ENCODE peak calls at places on chromosomes 6 and 20, in seven cellular contexts. S is Panc1, Y is astrocyte, P is neural progenitor cell, I is SK-N-MC, E is uterus, F is adrenal gland. A is an unnamed sample. For H3K36me3, the result is how much of the 10 kb centered on the place peaks cover.

GRCh38 chr6:22642254-22642653 is 72.9 kb downstream of the HDGFL1 start:
- DNase-seq in E (no peak), I (no peak), F (no peak), S (no peak), P (no peak), Y (peak), A (no peak)

GRCh38 chr6:46491201-46491788 is at the start of gene RCAN2:
- DNase-seq in P (peak), I (no peak), F (peak), Y (no peak), S (no peak), E (peak), A (peak)

GRCh38 chr20:34558320-34559202 is at the start of gene MAP1LC3A:
- DNase-seq in Y (peak), E (peak), I (no peak), F (peak), P (peak), S (peak), A (peak)

GRCh38 chr6:97427648-97428047 is 144.6 kb upstream of the MMS22L start:
- DNase-seq in I (no peak), F (no peak), P (no peak), E (no peak), S (no peak), Y (no peak), A (no peak)

GRCh38 chr6:170209354-170210025 is 81.4 kb downstream of the DLL1 start:
- DNase-seq in P (no peak), Y (no peak), E (peak), S (no peak), I (no peak), F (no peak), A (no peak)

GRCh38 chr6:121627761-121628160 is 192.3 kb downstream of the GJA1 start:
- DNase-seq in E (no peak), S (no peak), P (peak), I (no peak), Y (no peak), F (peak), A (no peak)

GRCh38 chr6:154942770-154943169 is 52.3 kb upstream of the TIAM2 start:
- DNase-seq in Y (no peak), F (no peak), S (no peak), I (no peak), P (no peak), E (no peak), A (no peak)

GRCh38 chr6:99334526-99335127 is 14.8 kb downstream of the FAXC start:
- DNase-seq in P (peak), S (peak), I (no peak), Y (peak), E (no peak), F (peak), A (peak)

GRCh38 chr20:32325706-32326506 is 32.2 kb upstream of the ASXL1 start:
- DNase-seq in P (no peak), E (no peak), Y (peak), S (peak), F (no peak), I (no peak), A (peak)

GRCh38 chr20:57794600-57795346 is 85.0 kb upstream of the PMEPA1 start:
- DNase-seq in F (no peak), E (no peak), P (no peak), I (no peak), Y (peak), S (no peak), A (no peak)

GRCh38 chr6:4780360-4780812 is 4.2 kb downstream of the CDYL start:
- DNase-seq in P (no peak), F (no peak), I (no peak), E (peak), S (no peak), Y (peak), A (no peak)

GRCh38 chr6:4446982-4447381 is 311.6 kb upstream of the ECI2 start:
- DNase-seq in Y (peak), E (no peak), P (no peak), S (no peak), I (no peak), F (no peak), A (peak)

GRCh38 chr6:163711615-163712568 is 297.4 kb downstream of the QKI start:
- DNase-seq in I (no peak), S (no peak), F (peak), P (no peak), E (peak), Y (no peak), A (no peak)

GRCh38 chr6:227074-227782 is 65.1 kb upstream of the DUSP22 start:
- DNase-seq in E (no peak), F (no peak), P (no peak), S (no peak), Y (no peak), I (no peak), A (no peak)

GRCh38 chr6:7745942-7746341 is 20.0 kb downstream of the BMP6 start:
- DNase-seq in E (no peak), I (no peak), S (no peak), P (no peak), F (no peak), Y (no peak), A (no peak)

GRCh38 chr6:83867527-83868161 is 8.2 kb downstream of the CYB5R4 start:
- DNase-seq in S (peak), Y (peak), E (no peak), P (peak), I (no peak), F (peak), A (no peak)

GRCh38 chr6:44041461-44042260 is 85.6 kb downstream of the MRPL14 start:
- DNase-seq in F (peak), I (peak), S (no peak), P (no peak), E (peak), Y (peak), A (no peak)

GRCh38 chr6:136823128-136823660 is 802 bp downstream of the PEX7 start:
- DNase-seq in E (no peak), F (no peak), P (no peak), Y (peak), S (no peak), I (no peak), A (no peak)

GRCh38 chr6:140602431-140602836 is 1228.0 kb upstream of the CITED2 start:
- DNase-seq in S (no peak), I (no peak), Y (peak), E (no peak), F (no peak), P (no peak), A (no peak)

GRCh38 chr6:43702522-43703440 is 15.2 kb upstream of the MRPS18A start:
- DNase-seq in S (no peak), E (peak), F (peak), Y (peak), I (no peak), P (peak), A (peak)

GRCh38 chr6:155327326-155328073 is 13.2 kb upstream of the TFB1M start:
- DNase-seq in E (peak), Y (peak), I (peak), S (peak), P (peak), F (peak), A (peak)

GRCh38 chr6:6575143-6575542 is 13.4 kb upstream of the LY86 start:
- DNase-seq in P (no peak), E (no peak), S (no peak), Y (no peak), I (no peak), F (no peak), A (peak)

GRCh38 chr6:4997862-4998261 is 6.0 kb downstream of the RPP40 start:
- DNase-seq in Y (no peak), I (no peak), F (no peak), P (no peak), S (no peak), E (no peak), A (no peak)

GRCh38 chr20:1841554-1842140 is 53.6 kb upstream of the SIRPA start:
- DNase-seq in F (peak), Y (no peak), E (no peak), P (no peak), I (no peak), S (no peak), A (no peak)

GRCh38 chr6:18551228-18551627 is 164.1 kb downstream of the RNF144B start:
- DNase-seq in S (no peak), I (no peak), F (no peak), P (no peak), E (no peak), Y (peak), A (no peak)

GRCh38 chr20:57948177-57948955 is 238.6 kb upstream of the PMEPA1 start:
- DNase-seq in S (no peak), I (no peak), E (no peak), F (no peak), Y (peak), P (no peak), A (no peak)

GRCh38 chr20:10719740-10720380 is 46.1 kb upstream of the JAG1 start:
- DNase-seq in P (no peak), I (no peak), Y (peak), F (no peak), S (no peak), E (no peak), A (no peak)

GRCh38 chr6:16294371-16294770 is 56.0 kb downstream of the GMPR start:
- DNase-seq in E (no peak), S (no peak), P (no peak), Y (no peak), F (no peak), I (no peak), A (no peak)

GRCh38 chr6:33834401-33835392 is 30.9 kb upstream of the MLN start:
- DNase-seq in I (no peak), S (no peak), P (no peak), F (no peak), Y (no peak), E (no peak), A (no peak)

GRCh38 chr20:20593447-20594170 is 118.8 kb downstream of the RALGAPA2 start:
- DNase-seq in I (peak), S (peak), F (peak), Y (peak), E (no peak), P (peak), A (peak)

GRCh38 chr6:78489874-78490273 is 377.5 kb upstream of the IRAK1BP1 start:
- DNase-seq in I (no peak), F (no peak), Y (peak), S (no peak), E (no peak), P (no peak), A (no peak)

GRCh38 chr20:56440346-56441007 is 27.9 kb upstream of the RTF2 start:
- DNase-seq in S (no peak), F (no peak), P (no peak), I (no peak), Y (peak), E (no peak), A (peak)

GRCh38 chr6:91098006-91098405 is 511.1 kb upstream of the MAP3K7 start:
- DNase-seq in F (no peak), S (no peak), Y (no peak), E (no peak), I (no peak), P (no peak), A (peak)

GRCh38 chr20:17643531-17644188 is 38.4 kb downstream of the RRBP1 start:
- DNase-seq in F (no peak), P (no peak), Y (peak), E (no peak), I (no peak), S (no peak), A (no peak)

GRCh38 chr20:32556312-32557184 is 28.6 kb downstream of the NOL4L start:
- DNase-seq in E (no peak), I (no peak), F (no peak), S (no peak), P (peak), Y (no peak), A (no peak)

GRCh38 chr6:96562886-96563285 is at the start of gene FHL5:
- DNase-seq in F (no peak), S (no peak), Y (no peak), I (no peak), E (no peak), P (no peak), A (no peak)

DNA sequence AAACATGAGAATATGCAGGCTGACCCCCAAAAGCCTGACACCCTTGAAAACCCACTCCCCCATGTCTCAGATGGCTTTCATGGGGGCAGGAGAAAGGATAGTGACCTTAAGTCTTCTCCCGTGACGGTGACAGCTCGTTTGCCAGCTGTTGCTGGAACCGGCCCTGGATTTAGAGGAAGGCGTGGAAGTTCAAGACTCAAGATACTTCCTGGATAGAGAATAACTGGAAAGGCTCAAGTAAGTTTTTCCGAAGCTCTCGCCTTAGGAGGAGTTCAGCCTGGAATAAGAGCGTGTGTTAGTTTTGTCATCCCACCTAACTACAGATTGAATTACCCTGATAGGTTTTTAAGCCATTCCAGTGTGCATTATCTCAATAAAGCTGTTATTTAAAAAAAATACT is 11.6 kb upstream of the MTG2 start:
- DNase-seq in E (no peak), Y (no peak), P (no peak), S (no peak), F (no peak), I (no peak), A (no peak)
- H3K27ac ChIP-seq in E (peak), Y (no peak), P (no peak), S (no peak), F (no peak), I (no peak), A (no peak)

DNA sequence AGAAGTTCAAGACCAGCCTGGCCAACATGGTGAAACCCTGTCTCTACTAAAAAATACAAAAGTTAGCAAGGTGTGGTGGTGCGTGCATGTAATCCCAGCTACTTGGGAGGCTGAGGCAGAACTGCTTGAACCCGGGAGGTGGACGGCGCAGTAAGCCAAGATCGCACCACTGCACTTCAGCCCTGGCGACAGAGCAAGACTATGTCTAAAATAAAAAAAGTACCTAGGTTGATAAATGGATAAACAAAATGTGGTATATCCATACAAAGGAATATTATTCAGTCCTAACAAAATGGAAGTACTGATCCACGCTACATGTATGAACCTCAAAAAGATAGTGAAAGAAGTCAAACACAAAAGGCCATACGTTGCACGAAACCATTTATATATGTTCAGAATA is 1.2 kb upstream of the RPF2 start:
- DNase-seq in Y (no peak), P (no peak), E (no peak), I (no peak), F (no peak), S (no peak), A (no peak)
- H3K4me3 ChIP-seq in Y (peak), P (peak), E (no peak), I (peak), F (peak), S (peak), A (no peak)

DNA sequence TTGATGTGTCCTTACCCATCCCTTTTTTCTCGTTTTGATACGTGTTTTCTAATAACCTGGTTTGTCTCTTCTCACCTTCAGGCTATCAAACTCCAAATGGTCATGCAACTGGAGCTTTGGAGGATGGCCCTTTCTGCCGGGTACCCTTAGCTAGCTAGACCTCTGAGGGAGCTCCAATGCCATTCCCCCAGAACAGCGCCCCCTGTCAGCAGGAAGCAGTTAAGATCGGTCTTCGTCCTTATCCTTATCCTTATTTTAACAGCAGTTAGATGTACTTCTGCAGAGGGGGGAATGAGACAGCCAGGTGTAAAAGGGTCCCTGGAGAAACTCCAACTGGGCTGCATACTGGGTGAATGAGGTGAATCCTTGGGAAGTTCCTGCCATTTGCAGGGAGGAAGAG is 37.2 kb downstream of the SEL1L2 start:
- DNase-seq in I (no peak), F (no peak), P (peak), Y (no peak), S (no peak), E (no peak), A (no peak)
- H3K36me3 ChIP-seq in I (under half), F (under half), P (under half), Y (under half), S (under half), E (under half), A (under half)

DNA sequence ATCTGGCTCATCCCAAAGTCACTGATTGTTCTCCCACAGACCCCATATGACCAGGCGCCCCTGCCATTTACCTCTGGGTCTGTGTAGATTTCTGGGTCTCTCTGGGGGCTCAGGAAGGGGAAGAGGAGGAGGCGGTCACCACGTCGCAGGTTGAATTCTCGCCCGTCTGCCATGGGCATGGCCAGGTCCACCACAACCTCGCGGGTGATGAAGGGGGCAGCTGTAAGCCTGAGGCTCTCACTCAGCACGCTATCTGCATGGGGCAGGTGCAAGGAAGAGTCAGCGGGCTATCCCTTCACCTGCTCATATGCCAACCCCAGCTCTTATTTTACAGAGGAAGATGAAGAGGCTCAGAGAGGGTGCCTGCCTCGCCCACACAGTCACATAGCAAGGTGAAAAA is 30.5 kb upstream of the KCNB1 start:
- DNase-seq in S (no peak), Y (no peak), F (no peak), P (no peak), E (no peak), I (no peak), A (no peak)
- H3K27ac ChIP-seq in S (no peak), Y (no peak), F (no peak), P (no peak), E (no peak), I (no peak), A (no peak)

DNA sequence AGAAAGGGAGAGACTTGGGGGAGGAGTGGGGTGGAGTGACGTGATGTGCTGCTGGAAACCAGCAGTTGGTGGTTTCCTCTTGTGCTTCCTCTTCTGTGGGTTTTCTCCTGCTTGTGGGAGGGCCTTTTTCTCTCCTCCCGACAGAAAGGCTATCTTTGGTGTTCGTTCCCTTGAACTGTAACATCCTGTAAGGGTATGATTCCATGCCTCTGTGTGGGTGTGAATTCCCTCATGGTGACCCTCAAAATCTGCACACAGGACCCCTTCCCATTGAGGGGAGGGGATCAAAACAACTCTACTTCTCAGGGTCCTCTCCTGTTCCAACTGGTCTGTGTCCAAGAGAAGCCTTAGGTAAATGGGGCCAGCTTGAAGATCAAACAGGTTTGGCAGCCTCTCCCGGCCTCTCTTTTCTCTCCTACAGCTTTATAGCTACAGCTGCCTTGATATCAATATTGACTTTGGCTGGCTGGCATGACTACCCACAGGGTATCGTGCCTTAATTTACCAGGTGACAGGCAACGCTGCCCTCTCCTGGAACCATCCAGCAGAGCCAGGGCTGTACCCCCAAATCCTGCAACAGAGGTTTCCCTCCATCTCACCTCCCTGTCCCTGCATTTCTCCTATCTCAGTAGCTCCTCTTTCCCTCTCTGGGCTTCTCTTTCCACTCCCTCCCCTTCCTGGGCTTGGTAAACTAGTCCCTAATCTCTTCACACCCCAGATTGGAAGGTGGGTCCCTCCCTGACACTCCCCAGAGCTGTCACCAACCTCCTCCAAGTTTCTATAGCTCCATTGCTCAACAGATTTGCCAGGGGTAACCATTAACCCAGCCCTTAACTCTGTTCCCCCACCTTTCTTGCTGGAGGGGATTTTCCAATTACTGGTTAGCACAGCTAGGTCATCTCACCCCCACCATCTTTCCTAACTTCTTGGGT is 1.5 kb upstream of the MSH5 start:
- DNase-seq in E (no peak), S (no peak), I (no peak), Y (peak), P (no peak), F (no peak), A (peak)
- H3K4me3 ChIP-seq in E (no peak), S (peak), I (peak), Y (peak), P (peak), F (no peak), A (no peak)

GRCh38 chr6:160070831-160071230 is 50.8 kb upstream of the SLC22A1 start:
- DNase-seq in P (no peak), F (no peak), Y (no peak), E (no peak), S (no peak), I (no peak), A (no peak)
- H3K36me3 ChIP-seq in P (under half), F (half or more), Y (under half), E (under half), S (under half), I (under half), A (under half)

GRCh38 chr6:133965817-133966360 is 12.9 kb downstream of the TBPL1 start:
- DNase-seq in F (no peak), P (no peak), Y (no peak), E (no peak), I (no peak), S (no peak), A (peak)
- H3K27ac ChIP-seq in F (no peak), P (no peak), Y (no peak), E (no peak), I (peak), S (no peak), A (no peak)

GRCh38 chr6:68059894-68060293 is 575.2 kb upstream of the ADGRB3 start:
- DNase-seq in S (no peak), E (no peak), F (no peak), Y (no peak), P (no peak), I (peak), A (no peak)
- H3K4me3 ChIP-seq in S (no peak), E (peak), F (no peak), Y (no peak), P (no peak), I (peak), A (no peak)